ENCODE peak calls at places on chromosomes 13 and 19, in eight cellular contexts. M is SK-MEL-5; F is adrenal gland; V is CD4-positive, alpha-beta memory T cell; A is glutamatergic neuron; T is ovary; Z is left colon; N is osteocyte. U is an unnamed sample.

GRCh38 chr19:33089061-33089460 is 8.1 kb downstream of the GPATCH1 start:
- DNase-seq in T (no peak), V (no peak), M (no peak), Z (no peak), A (no peak), N (no peak), F (no peak), U (no peak)

GRCh38 chr13:106650690-106651205 is 82.8 kb upstream of the ARGLU1 start:
- DNase-seq in V (no peak), N (no peak), M (no peak), A (no peak), Z (no peak), F (no peak), T (no peak), U (peak; percentile 3)

GRCh38 chr19:2454199-2454961 is 2.4 kb downstream of the LMNB2 start:
- DNase-seq in Z (no peak), M (no peak), V (no peak), N (no peak), A (no peak), F (no peak), T (no peak), U (no peak)

GRCh38 chr13:107518780-107519179 is 696.6 kb downstream of the LIG4 start:
- DNase-seq in T (no peak), A (no peak), M (no peak), Z (no peak), V (no peak), F (no peak), N (no peak), U (no peak)

GRCh38 chr13:95300625-95301134 is 571 bp downstream of the ABCC4 start:
- DNase-seq in Z (peak; percentile 70), T (peak; percentile 73), N (no peak), A (peak; percentile 33), M (peak; percentile 46), V (no peak), F (no peak), U (peak; percentile 70)

GRCh38 chr13:69565334-69565733 is 542.3 kb upstream of the ATXN8OS start:
- DNase-seq in T (no peak), N (no peak), Z (no peak), F (no peak), A (peak; percentile 18), M (peak; percentile 80), V (no peak), U (peak; percentile 48)

GRCh38 chr13:112943309-112944125 is 25.5 kb upstream of the MCF2L start:
- DNase-seq in Z (no peak), F (peak; percentile 63), M (no peak), A (peak; percentile 64), T (peak; percentile 60), V (peak; percentile 10), N (no peak), U (peak; percentile 20)

GRCh38 chr13:113034451-113035208 is 65.6 kb downstream of the MCF2L start:
- DNase-seq in T (peak; percentile 73), A (peak; percentile 67), N (no peak), Z (no peak), V (no peak), F (peak; percentile 76), M (peak; percentile 78), U (peak; percentile 45)

GRCh38 chr13:99378985-99379734 is 72.0 kb upstream of the GPR183 start:
- DNase-seq in M (no peak), V (no peak), A (no peak), F (peak; percentile 5), Z (no peak), N (no peak), T (no peak), U (no peak)

GRCh38 chr19:42052241-42052863 is 17.7 kb downstream of the GRIK5 start:
- DNase-seq in N (no peak), Z (no peak), A (peak; percentile 85), V (no peak), F (peak; percentile 68), M (no peak), T (no peak), U (peak; percentile 45)

GRCh38 chr19:15614507-15615379 is at the start of gene CYP4F8:
- DNase-seq in Z (no peak), F (no peak), M (no peak), A (no peak), N (peak; percentile 70), T (no peak), V (no peak), U (peak; percentile 36)

GRCh38 chr19:51938936-51939335 is 11.7 kb downstream of the ZNF613 start:
- DNase-seq in T (no peak), F (no peak), V (no peak), N (no peak), Z (no peak), A (no peak), M (no peak), U (no peak)

GRCh38 chr13:98262307-98262706 is 85.2 kb upstream of the RNF113B start:
- DNase-seq in V (no peak), M (peak; percentile 40), Z (no peak), A (no peak), F (no peak), N (no peak), T (no peak), U (no peak)

GRCh38 chr13:76884167-76884566 is 2.0 kb downstream of the KCTD12 start:
- DNase-seq in N (no peak), V (no peak), F (peak; percentile 77), A (peak; percentile 37), T (peak; percentile 47), M (peak; percentile 24), Z (peak; percentile 71), U (peak; percentile 49)

GRCh38 chr13:62126400-62126799 is 710.8 kb upstream of the PCDH20 start:
- DNase-seq in M (no peak), Z (no peak), V (no peak), A (no peak), N (no peak), F (no peak), T (no peak), U (no peak)

GRCh38 chr13:98310485-98311199 is 133.6 kb upstream of the RNF113B start:
- DNase-seq in V (no peak), Z (no peak), F (no peak), T (no peak), M (no peak), N (no peak), A (no peak), U (no peak)

GRCh38 chr13:30572859-30573275 is 44.9 kb upstream of the USPL1 start:
- DNase-seq in T (no peak), F (no peak), V (peak; percentile 53), M (peak; percentile 73), A (no peak), Z (no peak), N (no peak), U (peak; percentile 65)

GRCh38 chr13:109789262-109789661 is 2.9 kb upstream of the IRS2 start:
- DNase-seq in T (no peak), F (peak; percentile 73), A (no peak), N (no peak), M (peak; percentile 50), V (no peak), Z (no peak), U (peak; percentile 13)

GRCh38 chr19:7862413-7862951 is 11.7 kb downstream of the PRR36 start:
- DNase-seq in M (no peak), F (peak; percentile 85), T (peak; percentile 79), N (no peak), Z (peak; percentile 79), V (peak; percentile 71), A (peak; percentile 96), U (no peak)

GRCh38 chr13:29953542-29953941 is 103.1 kb upstream of the UBL3 start:
- DNase-seq in T (no peak), Z (no peak), M (no peak), F (no peak), A (no peak), N (no peak), V (no peak), U (no peak)

GRCh38 chr19:49705919-49706318 is 15.0 kb downstream of the CPT1C start:
- DNase-seq in F (no peak), A (no peak), N (no peak), T (no peak), V (no peak), Z (no peak), M (no peak), U (no peak)